ENCODE peak calls at places on chromosomes 12 and 14, in seven cellular contexts. I, N, K, Y, R, X and V are unnamed samples.

GRCh38 chr12:58731096-58731495 is 189.2 kb downstream of the LRIG3 start:
- DNase-seq in I (no peak), N (no peak), K (no peak), Y (no peak), R (no peak), X (no peak), V (no peak)

GRCh38 chr12:124379938-124380754 is 85.3 kb downstream of the RFLNA start:
- DNase-seq in I (peak; percentile 65), N (no peak), K (peak; percentile 82), Y (no peak), R (peak; percentile 72), X (no peak), V (peak; percentile 50)

GRCh38 chr12:61757831-61758505 is 502.2 kb upstream of the USP15 start:
- DNase-seq in I (no peak), N (no peak), K (no peak), Y (no peak), R (no peak), X (no peak), V (no peak)

GRCh38 chr12:19451196-19451595 is 11.9 kb downstream of the AEBP2 start:
- DNase-seq in I (no peak), N (no peak), K (no peak), Y (no peak), R (no peak), X (no peak), V (no peak)

GRCh38 chr14:41830679-41831078 is 224.0 kb downstream of the LRFN5 start:
- DNase-seq in I (no peak), N (no peak), K (no peak), Y (peak; percentile 19), R (peak; percentile 11), X (peak; percentile 3), V (no peak)

GRCh38 chr14:95533391-95533821 is 1.4 kb upstream of the GLRX5 start:
- DNase-seq in I (no peak), N (peak; percentile 52), K (no peak), Y (no peak), R (peak; percentile 59), X (no peak), V (no peak)

GRCh38 chr12:117279606-117280005 is 81.8 kb downstream of the NOS1 start:
- DNase-seq in I (no peak), N (peak; percentile 21), K (no peak), Y (no peak), R (no peak), X (no peak), V (no peak)

GRCh38 chr14:103630364-103631108 is 1.5 kb downstream of the KLC1 start:
- DNase-seq in I (no peak), N (no peak), K (no peak), Y (no peak), R (no peak), X (no peak), V (no peak)

GRCh38 chr14:92651106-92651792 is 97.2 kb downstream of the LGMN start:
- DNase-seq in I (no peak), N (peak; percentile 90), K (no peak), Y (peak; percentile 35), R (no peak), X (peak; percentile 44), V (peak; percentile 55)

GRCh38 chr12:6392499-6392898 is 8.5 kb downstream of the LTBR start:
- DNase-seq in I (no peak), N (no peak), K (no peak), Y (peak; percentile 90), R (no peak), X (peak; percentile 84), V (peak; percentile 68)

GRCh38 chr14:39731912-39732311 is 299.7 kb upstream of the FBXO33 start:
- DNase-seq in I (no peak), N (peak; percentile 27), K (no peak), Y (no peak), R (no peak), X (no peak), V (no peak)

GRCh38 chr14:64417042-64417770 is 29.1 kb downstream of the MTHFD1 start:
- DNase-seq in I (no peak), N (no peak), K (no peak), Y (no peak), R (no peak), X (no peak), V (no peak)

GRCh38 chr14:69693823-69694729 is 72.9 kb upstream of the SRSF5 start:
- DNase-seq in I (no peak), N (peak; percentile 76), K (no peak), Y (peak; percentile 90), R (no peak), X (peak; percentile 78), V (peak; percentile 75)

GRCh38 chr12:4355843-4356327 is 23.6 kb downstream of the FGF23 start:
- DNase-seq in I (no peak), N (peak; percentile 72), K (no peak), Y (peak; percentile 48), R (peak; percentile 53), X (peak; percentile 30), V (no peak)

GRCh38 chr14:69424139-69424923 is 25.8 kb downstream of the SLC39A9 start:
- DNase-seq in I (no peak), N (no peak), K (no peak), Y (no peak), R (no peak), X (no peak), V (no peak)

GRCh38 chr12:2256915-2257314 is 204.1 kb downstream of the CACNA1C start:
- DNase-seq in I (no peak), N (no peak), K (no peak), Y (no peak), R (no peak), X (no peak), V (no peak)

GRCh38 chr14:69615471-69616407 is 4.3 kb downstream of the SUSD6 start:
- DNase-seq in I (peak; percentile 29), N (peak; percentile 96), K (peak; percentile 71), Y (peak; percentile 52), R (no peak), X (peak; percentile 53), V (peak; percentile 49)

GRCh38 chr12:116731801-116732200 is 6.1 kb downstream of the SPRING1 start:
- DNase-seq in I (no peak), N (no peak), K (no peak), Y (no peak), R (no peak), X (no peak), V (no peak)

GRCh38 chr12:47867496-47867941 is 37.3 kb downstream of the VDR start:
- DNase-seq in I (no peak), N (no peak), K (peak; percentile 57), Y (peak; percentile 19), R (no peak), X (no peak), V (no peak)

GRCh38 chr12:49233842-49234526 is 30.9 kb upstream of the TUBA1C start:
- DNase-seq in I (no peak), N (peak; percentile 86), K (no peak), Y (peak; percentile 37), R (no peak), X (peak; percentile 37), V (peak; percentile 45)

GRCh38 chr12:101891462-101891971 is 14.1 kb downstream of the DRAM1 start:
- DNase-seq in I (peak; percentile 80), N (peak; percentile 70), K (peak; percentile 12), Y (peak; percentile 52), R (no peak), X (peak; percentile 44), V (peak; percentile 71)

GRCh38 chr14:99183716-99184115 is 88.3 kb downstream of the BCL11B start:
- DNase-seq in I (no peak), N (no peak), K (no peak), Y (no peak), R (no peak), X (no peak), V (no peak)